ENCODE peak calls at places on chromosomes 7 and 10, in eight cellular contexts. One of them, this sample, is unnamed.

GRCh38 chr10:123807444-123808035 is 84.1 kb downstream of the CPXM2 start:
- DNase-seq in mucosa of gallbladder: no peak
- DNase-seq in GM23248: peak; percentile 23
- DNase-seq in C1 segment of cervical spinal cord: no peak
- DNase-seq in HepG2: no peak
- DNase-seq in germinal center: no peak
- DNase-seq in CD8-positive, alpha-beta memory T cell: no peak
- DNase-seq in astrocyte of the spinal cord: no peak
- DNase-seq in this sample: no peak

GRCh38 chr7:106279425-106280182 is 5.2 kb downstream of the NAMPT start:
- DNase-seq in mucosa of gallbladder: no peak
- DNase-seq in GM23248: no peak
- DNase-seq in C1 segment of cervical spinal cord: no peak
- DNase-seq in HepG2: no peak
- DNase-seq in germinal center: no peak
- DNase-seq in CD8-positive, alpha-beta memory T cell: no peak
- DNase-seq in astrocyte of the spinal cord: no peak
- DNase-seq in this sample: no peak

GRCh38 chr7:101507791-101508252 is 121.3 kb downstream of the MYL10 start:
- DNase-seq in mucosa of gallbladder: no peak
- DNase-seq in GM23248: peak; percentile 62
- DNase-seq in C1 segment of cervical spinal cord: no peak
- DNase-seq in HepG2: peak; percentile 78
- DNase-seq in germinal center: peak; percentile 26
- DNase-seq in CD8-positive, alpha-beta memory T cell: no peak
- DNase-seq in astrocyte of the spinal cord: peak; percentile 28
- DNase-seq in this sample: peak; percentile 14

GRCh38 chr10:72886596-72887522 is 6.7 kb upstream of the OIT3 start:
- DNase-seq in mucosa of gallbladder: no peak
- DNase-seq in GM23248: no peak
- DNase-seq in C1 segment of cervical spinal cord: no peak
- DNase-seq in HepG2: no peak
- DNase-seq in germinal center: peak; percentile 5
- DNase-seq in CD8-positive, alpha-beta memory T cell: no peak
- DNase-seq in astrocyte of the spinal cord: no peak
- DNase-seq in this sample: no peak

GRCh38 chr10:101495324-101495925 is 92.6 kb downstream of the POLL start:
- DNase-seq in mucosa of gallbladder: no peak
- DNase-seq in GM23248: peak; percentile 16
- DNase-seq in C1 segment of cervical spinal cord: no peak
- DNase-seq in HepG2: peak; percentile 36
- DNase-seq in germinal center: no peak
- DNase-seq in CD8-positive, alpha-beta memory T cell: no peak
- DNase-seq in astrocyte of the spinal cord: no peak
- DNase-seq in this sample: no peak

GRCh38 chr7:107233174-107233573 is 64.4 kb downstream of the HBP1 start:
- DNase-seq in mucosa of gallbladder: no peak
- DNase-seq in GM23248: no peak
- DNase-seq in C1 segment of cervical spinal cord: no peak
- DNase-seq in HepG2: no peak
- DNase-seq in germinal center: no peak
- DNase-seq in CD8-positive, alpha-beta memory T cell: no peak
- DNase-seq in astrocyte of the spinal cord: no peak
- DNase-seq in this sample: no peak

GRCh38 chr7:139427788-139428187 is 55.7 kb downstream of the KLRG2 start:
- DNase-seq in mucosa of gallbladder: no peak
- DNase-seq in GM23248: no peak
- DNase-seq in C1 segment of cervical spinal cord: no peak
- DNase-seq in HepG2: no peak
- DNase-seq in germinal center: no peak
- DNase-seq in CD8-positive, alpha-beta memory T cell: no peak
- DNase-seq in astrocyte of the spinal cord: no peak
- DNase-seq in this sample: no peak

GRCh38 chr7:79506481-79506880 is 53.0 kb upstream of the MAGI2 start:
- DNase-seq in mucosa of gallbladder: no peak
- DNase-seq in GM23248: peak; percentile 27
- DNase-seq in C1 segment of cervical spinal cord: no peak
- DNase-seq in HepG2: peak; percentile 66
- DNase-seq in germinal center: no peak
- DNase-seq in CD8-positive, alpha-beta memory T cell: no peak
- DNase-seq in astrocyte of the spinal cord: peak; percentile 33
- DNase-seq in this sample: no peak

GRCh38 chr10:117090831-117091230 is 47.2 kb downstream of the VAX1 start:
- DNase-seq in mucosa of gallbladder: no peak
- DNase-seq in GM23248: no peak
- DNase-seq in C1 segment of cervical spinal cord: no peak
- DNase-seq in HepG2: no peak
- DNase-seq in germinal center: no peak
- DNase-seq in CD8-positive, alpha-beta memory T cell: no peak
- DNase-seq in astrocyte of the spinal cord: no peak
- DNase-seq in this sample: no peak

GRCh38 chr7:420142-421055 is 99.2 kb downstream of the PDGFA start:
- DNase-seq in mucosa of gallbladder: no peak
- DNase-seq in GM23248: no peak
- DNase-seq in C1 segment of cervical spinal cord: no peak
- DNase-seq in HepG2: no peak
- DNase-seq in germinal center: no peak
- DNase-seq in CD8-positive, alpha-beta memory T cell: no peak
- DNase-seq in astrocyte of the spinal cord: no peak
- DNase-seq in this sample: no peak

GRCh38 chr7:158541330-158542010 is 46.2 kb downstream of the PTPRN2 start:
- DNase-seq in mucosa of gallbladder: no peak
- DNase-seq in GM23248: no peak
- DNase-seq in C1 segment of cervical spinal cord: no peak
- DNase-seq in HepG2: no peak
- DNase-seq in germinal center: peak; percentile 85
- DNase-seq in CD8-positive, alpha-beta memory T cell: no peak
- DNase-seq in astrocyte of the spinal cord: no peak
- DNase-seq in this sample: no peak

GRCh38 chr10:26311383-26311940 is 94.9 kb downstream of the GAD2 start:
- DNase-seq in mucosa of gallbladder: no peak
- DNase-seq in GM23248: peak; percentile 3
- DNase-seq in C1 segment of cervical spinal cord: no peak
- DNase-seq in HepG2: no peak
- DNase-seq in germinal center: peak; percentile 25
- DNase-seq in CD8-positive, alpha-beta memory T cell: no peak
- DNase-seq in astrocyte of the spinal cord: no peak
- DNase-seq in this sample: no peak

GRCh38 chr7:16494551-16494950 is 29.0 kb upstream of the SOSTDC1 start:
- DNase-seq in mucosa of gallbladder: no peak
- DNase-seq in GM23248: no peak
- DNase-seq in C1 segment of cervical spinal cord: no peak
- DNase-seq in HepG2: no peak
- DNase-seq in germinal center: no peak
- DNase-seq in CD8-positive, alpha-beta memory T cell: no peak
- DNase-seq in astrocyte of the spinal cord: no peak
- DNase-seq in this sample: no peak

GRCh38 chr10:133442191-133442966 is 11.4 kb upstream of the SCART1 start:
- DNase-seq in mucosa of gallbladder: peak; percentile 9
- DNase-seq in GM23248: no peak
- DNase-seq in C1 segment of cervical spinal cord: no peak
- DNase-seq in HepG2: no peak
- DNase-seq in germinal center: no peak
- DNase-seq in CD8-positive, alpha-beta memory T cell: peak; percentile 33
- DNase-seq in astrocyte of the spinal cord: no peak
- DNase-seq in this sample: no peak

GRCh38 chr10:89659185-89660131 is 14.4 kb upstream of the PANK1 start:
- DNase-seq in mucosa of gallbladder: no peak
- DNase-seq in GM23248: peak; percentile 90
- DNase-seq in C1 segment of cervical spinal cord: no peak
- DNase-seq in HepG2: no peak
- DNase-seq in germinal center: no peak
- DNase-seq in CD8-positive, alpha-beta memory T cell: no peak
- DNase-seq in astrocyte of the spinal cord: peak; percentile 86
- DNase-seq in this sample: no peak

GRCh38 chr7:115869225-115869624 is 161.3 kb downstream of the TFEC start:
- DNase-seq in mucosa of gallbladder: no peak
- DNase-seq in GM23248: peak; percentile 20
- DNase-seq in C1 segment of cervical spinal cord: no peak
- DNase-seq in HepG2: no peak
- DNase-seq in germinal center: no peak
- DNase-seq in CD8-positive, alpha-beta memory T cell: no peak
- DNase-seq in astrocyte of the spinal cord: no peak
- DNase-seq in this sample: no peak

GRCh38 chr7:127996253-127997071 is 34.8 kb downstream of the LRRC4 start:
- DNase-seq in mucosa of gallbladder: no peak
- DNase-seq in GM23248: no peak
- DNase-seq in C1 segment of cervical spinal cord: no peak
- DNase-seq in HepG2: no peak
- DNase-seq in germinal center: no peak
- DNase-seq in CD8-positive, alpha-beta memory T cell: no peak
- DNase-seq in astrocyte of the spinal cord: no peak
- DNase-seq in this sample: no peak

This sample was measured in transverse colon.